ENCODE peak calls at places on chromosomes 2 and 18, in six cellular contexts. P is cardiac septum; S is Peyer's patch; T is AG04449; L is progenitor cell of endocrine pancreas; G is stimulated activated CD4-positive, alpha-beta T cell treated with anti-CD3 and anti-CD28 coated beads, Interleukin-2, amount 100 ng/mL, for 24 hours. W is an unnamed sample.

GRCh38 chr2:42073739-42074138 is 25.9 kb downstream of the PKDCC start:
- DNase-seq in P (no peak), S (no peak), T (no peak), L (no peak), G (no peak), W (no peak)

GRCh38 chr2:72781500-72781899 is 44.3 kb downstream of the EXOC6B start:
- DNase-seq in P (no peak), S (no peak), T (no peak), L (no peak), G (no peak), W (no peak)

GRCh38 chr2:32805104-32806095 is 141.4 kb upstream of the LTBP1 start:
- DNase-seq in P (no peak), S (no peak), T (no peak), L (no peak), G (no peak), W (no peak)

GRCh38 chr18:66749030-66749429 is 145.1 kb upstream of the CDH19 start:
- DNase-seq in P (no peak), S (no peak), T (no peak), L (no peak), G (no peak), W (no peak)

GRCh38 chr2:17543848-17544645 is 3.6 kb downstream of the VSNL1 start:
- DNase-seq in P (no peak), S (no peak), T (no peak), L (no peak), G (no peak), W (no peak)

GRCh38 chr18:57833441-57834101 is 30.5 kb upstream of the ATP8B1 start:
- DNase-seq in P (no peak), S (no peak), T (no peak), L (no peak), G (peak; percentile 25), W (peak; percentile 14)

GRCh38 chr2:241936457-241937133 is 67.1 kb downstream of the RTP5 start:
- DNase-seq in P (peak; percentile 50), S (no peak), T (no peak), L (no peak), G (no peak), W (no peak)

GRCh38 chr2:225100856-225101294 is 58.6 kb upstream of the DOCK10 start:
- DNase-seq in P (no peak), S (no peak), T (peak; percentile 90), L (no peak), G (no peak), W (no peak)

GRCh38 chr2:69122271-69122670 is 109.3 kb downstream of the ANTXR1 start:
- DNase-seq in P (no peak), S (no peak), T (no peak), L (no peak), G (no peak), W (no peak)

GRCh38 chr18:42513416-42513815 is 558.4 kb downstream of the PIK3C3 start:
- DNase-seq in P (no peak), S (no peak), T (no peak), L (no peak), G (no peak), W (no peak)

GRCh38 chr2:120864981-120865380 is 129.3 kb downstream of the GLI2 start:
- DNase-seq in P (no peak), S (no peak), T (no peak), L (no peak), G (no peak), W (no peak)